ENCODE peak calls at places on chromosomes 6 and 20, in seven cellular contexts. G is D341Med; U is HEK293T; W is SK-N-SH; S is H1; E is stimulated activated naive CD8-positive, alpha-beta T cell treated with anti-CD3 and anti-CD28 coated beads, Interleukin-15, amount 100 ng/mL, for 72 hours; O is H54. Q is an unnamed sample.

GRCh38 chr6:32604434-32604877 is 14.8 kb upstream of the HLA-DRB1 start:
- DNase-seq in G (no peak), U (no peak), W (no peak), S (no peak), E (no peak), O (no peak), Q (no peak)

GRCh38 chr6:166032366-166033171 is 135.1 kb downstream of the TBXT start:
- DNase-seq in G (no peak), U (peak), W (peak), S (no peak), E (no peak), O (no peak), Q (no peak)

GRCh38 chr20:51156041-51156795 is 133.3 kb upstream of the KCNG1 start:
- DNase-seq in G (no peak), U (no peak), W (peak), S (no peak), E (no peak), O (no peak), Q (no peak)

GRCh38 chr20:57006411-57007170 is 259.9 kb downstream of the BMP7 start:
- DNase-seq in G (no peak), U (no peak), W (no peak), S (no peak), E (no peak), O (no peak), Q (no peak)

GRCh38 chr20:46523696-46524328 is 10.5 kb upstream of the ZNF334 start:
- DNase-seq in G (no peak), U (no peak), W (no peak), S (no peak), E (no peak), O (no peak), Q (no peak)

GRCh38 chr6:15444881-15445280 is 199.0 kb downstream of the JARID2 start:
- DNase-seq in G (peak), U (no peak), W (peak), S (no peak), E (no peak), O (no peak), Q (no peak)

GRCh38 chr6:1130692-1131091 is 181.2 kb upstream of the FOXQ1 start:
- DNase-seq in G (no peak), U (no peak), W (no peak), S (no peak), E (no peak), O (no peak), Q (no peak)

GRCh38 chr20:62065669-62066338 is at the start of gene TAF4:
- DNase-seq in G (peak), U (peak), W (peak), S (no peak), E (peak), O (peak), Q (peak)

GRCh38 chr6:25173951-25174474 is 105.2 kb upstream of the CARMIL1 start:
- DNase-seq in G (no peak), U (no peak), W (no peak), S (no peak), E (no peak), O (peak), Q (no peak)

GRCh38 chr20:46330072-46330763 is 21.9 kb upstream of the CDH22 start:
- DNase-seq in G (no peak), U (no peak), W (peak), S (no peak), E (no peak), O (no peak), Q (no peak)

GRCh38 chr6:72911463-72912153 is 289.7 kb downstream of the KCNQ5 start:
- DNase-seq in G (no peak), U (no peak), W (no peak), S (no peak), E (no peak), O (no peak), Q (no peak)

GRCh38 chr6:104680539-104680938 is 179.2 kb downstream of the HACE1 start:
- DNase-seq in G (no peak), U (no peak), W (no peak), S (no peak), E (no peak), O (no peak), Q (no peak)

GRCh38 chr6:11685411-11686093 is 93.1 kb downstream of the ADTRP start:
- DNase-seq in G (no peak), U (no peak), W (no peak), S (no peak), E (no peak), O (no peak), Q (no peak)

GRCh38 chr20:62806383-62807050 is 1.9 kb downstream of the OGFR start:
- DNase-seq in G (no peak), U (no peak), W (no peak), S (no peak), E (no peak), O (no peak), Q (no peak)

GRCh38 chr6:32854376-32855178 is 585 bp downstream of the PSMB9 start:
- DNase-seq in G (no peak), U (no peak), W (peak), S (no peak), E (peak), O (peak), Q (no peak)

GRCh38 chr20:7908905-7909304 is 31.4 kb downstream of the HAO1 start:
- DNase-seq in G (no peak), U (no peak), W (no peak), S (no peak), E (no peak), O (no peak), Q (no peak)

GRCh38 chr6:110564703-110565421 is 88.4 kb upstream of the SLC22A16 start:
- DNase-seq in G (no peak), U (no peak), W (no peak), S (no peak), E (no peak), O (no peak), Q (no peak)

GRCh38 chr6:2858678-2859324 is 17.1 kb upstream of the SERPINB1 start:
- DNase-seq in G (no peak), U (no peak), W (no peak), S (no peak), E (peak), O (no peak), Q (no peak)

GRCh38 chr6:13303668-13304017 is 24.7 kb downstream of the TBC1D7 start:
- DNase-seq in G (no peak), U (no peak), W (no peak), S (no peak), E (peak), O (no peak), Q (no peak)

GRCh38 chr20:16476032-16476431 is 97.2 kb downstream of the KIF16B start:
- DNase-seq in G (peak), U (peak), W (peak), S (no peak), E (no peak), O (peak), Q (no peak)

GRCh38 chr20:25213566-25214415 is 18.3 kb downstream of the ENTPD6 start:
- DNase-seq in G (no peak), U (no peak), W (no peak), S (no peak), E (no peak), O (no peak), Q (no peak)

GRCh38 chr6:24905485-24905884 is 30.3 kb downstream of the RIPOR2 start:
- DNase-seq in G (no peak), U (no peak), W (no peak), S (no peak), E (no peak), O (no peak), Q (no peak)

Q was measured in glutamatergic neuron.